ENCODE peak calls at places on chromosomes 12 and 14, in five cellular contexts. One of them, this sample, is unnamed.

GRCh38 chr12:94762259-94762942 is 112.0 kb upstream of the TMCC3 start:
- DNase-seq in activated CD4-positive, alpha-beta T cell treated with anti-CD3 and anti-CD28 coated beads, Interleukin-2, amount 10 ng/mL, durations not matched to agents 7 days and 5 days: peak
- DNase-seq in lung microvascular endothelial cell: peak
- DNase-seq in KBM-7: no peak
- DNase-seq in GM18507: peak
- DNase-seq in this sample: no peak

GRCh38 chr12:94851396-94852025 is 152.0 kb downstream of the NDUFA12 start:
- DNase-seq in KBM-7: no peak
- DNase-seq in lung microvascular endothelial cell: no peak
- DNase-seq in activated CD4-positive, alpha-beta T cell treated with anti-CD3 and anti-CD28 coated beads, Interleukin-2, amount 10 ng/mL, durations not matched to agents 7 days and 5 days: no peak
- DNase-seq in GM18507: no peak
- DNase-seq in this sample: no peak

GRCh38 chr14:105485720-105486332 is 860 bp upstream of the CRIP1 start:
- DNase-seq in activated CD4-positive, alpha-beta T cell treated with anti-CD3 and anti-CD28 coated beads, Interleukin-2, amount 10 ng/mL, durations not matched to agents 7 days and 5 days: peak
- DNase-seq in lung microvascular endothelial cell: peak
- DNase-seq in KBM-7: peak
- DNase-seq in GM18507: no peak
- DNase-seq in this sample: no peak

GRCh38 chr12:85831327-85831990 is 4.8 kb downstream of the RASSF9 start:
- DNase-seq in GM18507: no peak
- DNase-seq in KBM-7: no peak
- DNase-seq in activated CD4-positive, alpha-beta T cell treated with anti-CD3 and anti-CD28 coated beads, Interleukin-2, amount 10 ng/mL, durations not matched to agents 7 days and 5 days: no peak
- DNase-seq in lung microvascular endothelial cell: no peak
- DNase-seq in this sample: no peak

GRCh38 chr14:65291561-65291960 is 121.0 kb upstream of the FUT8 start:
- DNase-seq in activated CD4-positive, alpha-beta T cell treated with anti-CD3 and anti-CD28 coated beads, Interleukin-2, amount 10 ng/mL, durations not matched to agents 7 days and 5 days: no peak
- DNase-seq in lung microvascular endothelial cell: no peak
- DNase-seq in GM18507: no peak
- DNase-seq in KBM-7: peak
- DNase-seq in this sample: no peak

GRCh38 chr14:71395151-71395604 is 487.9 kb downstream of the PCNX1 start:
- DNase-seq in GM18507: no peak
- DNase-seq in lung microvascular endothelial cell: peak
- DNase-seq in activated CD4-positive, alpha-beta T cell treated with anti-CD3 and anti-CD28 coated beads, Interleukin-2, amount 10 ng/mL, durations not matched to agents 7 days and 5 days: no peak
- DNase-seq in KBM-7: no peak
- DNase-seq in this sample: no peak

GRCh38 chr12:42162198-42162597 is 17.5 kb upstream of the GXYLT1 start:
- DNase-seq in activated CD4-positive, alpha-beta T cell treated with anti-CD3 and anti-CD28 coated beads, Interleukin-2, amount 10 ng/mL, durations not matched to agents 7 days and 5 days: no peak
- DNase-seq in GM18507: no peak
- DNase-seq in KBM-7: no peak
- DNase-seq in lung microvascular endothelial cell: no peak
- DNase-seq in this sample: no peak

GRCh38 chr12:57451233-57451778 is 3.8 kb upstream of the INHBE start:
- DNase-seq in KBM-7: no peak
- DNase-seq in activated CD4-positive, alpha-beta T cell treated with anti-CD3 and anti-CD28 coated beads, Interleukin-2, amount 10 ng/mL, durations not matched to agents 7 days and 5 days: no peak
- DNase-seq in GM18507: no peak
- DNase-seq in lung microvascular endothelial cell: no peak
- DNase-seq in this sample: no peak

GRCh38 chr12:43147893-43148292 is 404.1 kb downstream of the ADAMTS20 start:
- DNase-seq in lung microvascular endothelial cell: no peak
- DNase-seq in KBM-7: no peak
- DNase-seq in activated CD4-positive, alpha-beta T cell treated with anti-CD3 and anti-CD28 coated beads, Interleukin-2, amount 10 ng/mL, durations not matched to agents 7 days and 5 days: no peak
- DNase-seq in GM18507: no peak
- DNase-seq in this sample: no peak

This sample was measured in NCI-H2227 treated with DMSO at 0.1 percent for 48 hours.